ENCODE peak calls at places on chromosomes 7 and 10, in eight cellular contexts. One of them, this sample, is unnamed.

GRCh38 chr10:33196710-33197406 is 137.6 kb downstream of the NRP1 start:
- DNase-seq in H1: no peak
- DNase-seq in SK-N-SH: no peak
- DNase-seq in IMR-90: no peak
- DNase-seq in K562: no peak
- DNase-seq in HCT116: no peak
- DNase-seq in HepG2: peak
- DNase-seq in GM12878: no peak
- DNase-seq in this sample: peak

GRCh38 chr10:46236941-46237681 is 49.7 kb upstream of the ANTXRL start:
- DNase-seq in H1: no peak
- DNase-seq in SK-N-SH: no peak
- DNase-seq in IMR-90: no peak
- DNase-seq in K562: no peak
- DNase-seq in HCT116: no peak
- DNase-seq in HepG2: no peak
- DNase-seq in GM12878: no peak
- DNase-seq in this sample: no peak

GRCh38 chr7:43784030-43785001 is 25.8 kb downstream of the BLVRA start:
- DNase-seq in H1: no peak
- DNase-seq in SK-N-SH: no peak
- DNase-seq in IMR-90: peak
- DNase-seq in K562: no peak
- DNase-seq in HCT116: no peak
- DNase-seq in HepG2: no peak
- DNase-seq in GM12878: peak
- DNase-seq in this sample: no peak

GRCh38 chr10:95178797-95179196 is 15.2 kb upstream of the ACSM6 start:
- DNase-seq in H1: no peak
- DNase-seq in SK-N-SH: no peak
- DNase-seq in IMR-90: no peak
- DNase-seq in K562: no peak
- DNase-seq in HCT116: no peak
- DNase-seq in HepG2: peak
- DNase-seq in GM12878: no peak
- DNase-seq in this sample: no peak

GRCh38 chr7:3436112-3436511 is 135.1 kb downstream of the SDK1 start:
- DNase-seq in H1: no peak
- DNase-seq in SK-N-SH: no peak
- DNase-seq in IMR-90: no peak
- DNase-seq in K562: no peak
- DNase-seq in HCT116: no peak
- DNase-seq in HepG2: no peak
- DNase-seq in GM12878: no peak
- DNase-seq in this sample: no peak

GRCh38 chr10:73141603-73142002 is 26.2 kb downstream of the ECD start:
- DNase-seq in H1: no peak
- DNase-seq in SK-N-SH: no peak
- DNase-seq in IMR-90: no peak
- DNase-seq in K562: no peak
- DNase-seq in HCT116: no peak
- DNase-seq in HepG2: no peak
- DNase-seq in GM12878: no peak
- DNase-seq in this sample: no peak

GRCh38 chr7:45646996-45647411 is 72.8 kb downstream of the ADCY1 start:
- DNase-seq in H1: no peak
- DNase-seq in SK-N-SH: peak
- DNase-seq in IMR-90: peak
- DNase-seq in K562: no peak
- DNase-seq in HCT116: no peak
- DNase-seq in HepG2: no peak
- DNase-seq in GM12878: no peak
- DNase-seq in this sample: no peak

GRCh38 chr10:22740180-22740579 is 25.8 kb upstream of the PIP4K2A start:
- DNase-seq in H1: no peak
- DNase-seq in SK-N-SH: no peak
- DNase-seq in IMR-90: peak
- DNase-seq in K562: no peak
- DNase-seq in HCT116: no peak
- DNase-seq in HepG2: peak
- DNase-seq in GM12878: no peak
- DNase-seq in this sample: no peak

GRCh38 chr10:124946945-124947344 is 5.0 kb downstream of the ZRANB1 start:
- DNase-seq in H1: no peak
- DNase-seq in SK-N-SH: no peak
- DNase-seq in IMR-90: no peak
- DNase-seq in K562: peak
- DNase-seq in HCT116: no peak
- DNase-seq in HepG2: no peak
- DNase-seq in GM12878: no peak
- DNase-seq in this sample: no peak

GRCh38 chr10:92753865-92754264 is 64.1 kb downstream of the HHEX start:
- DNase-seq in H1: no peak
- DNase-seq in SK-N-SH: no peak
- DNase-seq in IMR-90: no peak
- DNase-seq in K562: peak
- DNase-seq in HCT116: no peak
- DNase-seq in HepG2: no peak
- DNase-seq in GM12878: no peak
- DNase-seq in this sample: no peak

GRCh38 chr10:92757720-92758119 is 68.0 kb downstream of the HHEX start:
- DNase-seq in H1: no peak
- DNase-seq in SK-N-SH: no peak
- DNase-seq in IMR-90: no peak
- DNase-seq in K562: peak
- DNase-seq in HCT116: no peak
- DNase-seq in HepG2: no peak
- DNase-seq in GM12878: no peak
- DNase-seq in this sample: no peak

GRCh38 chr10:92757066-92757716 is 67.4 kb downstream of the HHEX start:
- DNase-seq in H1: peak
- DNase-seq in SK-N-SH: no peak
- DNase-seq in IMR-90: peak
- DNase-seq in K562: peak
- DNase-seq in HCT116: peak
- DNase-seq in HepG2: peak
- DNase-seq in GM12878: peak
- DNase-seq in this sample: peak

GRCh38 chr10:92756233-92757065 is 66.7 kb downstream of the HHEX start:
- DNase-seq in H1: no peak
- DNase-seq in SK-N-SH: no peak
- DNase-seq in IMR-90: peak
- DNase-seq in K562: peak
- DNase-seq in HCT116: no peak
- DNase-seq in HepG2: peak
- DNase-seq in GM12878: peak
- DNase-seq in this sample: no peak

GRCh38 chr10:92755725-92756124 is 66.0 kb downstream of the HHEX start:
- DNase-seq in H1: no peak
- DNase-seq in SK-N-SH: no peak
- DNase-seq in IMR-90: no peak
- DNase-seq in K562: no peak
- DNase-seq in HCT116: no peak
- DNase-seq in HepG2: no peak
- DNase-seq in GM12878: no peak
- DNase-seq in this sample: no peak
- H3K4me2 ChIP-seq in H1: no peak
- H3K4me2 ChIP-seq in SK-N-SH: no peak
- H3K4me2 ChIP-seq in IMR-90: no peak
- H3K4me2 ChIP-seq in K562: peak
- H3K4me2 ChIP-seq in HCT116: no peak
- H3K4me2 ChIP-seq in HepG2: peak
- H3K4me2 ChIP-seq in GM12878: peak
- H3K4me2 ChIP-seq in this sample: no peak

GRCh38 chr10:111756541-111757061 is 427.0 kb downstream of the GPAM start:
- DNase-seq in H1: peak
- DNase-seq in SK-N-SH: peak
- DNase-seq in IMR-90: no peak
- DNase-seq in K562: no peak
- DNase-seq in HCT116: peak
- DNase-seq in HepG2: peak
- DNase-seq in GM12878: no peak
- DNase-seq in this sample: peak
- TF ChIP-seq RAD21 in H1: peak
- TF ChIP-seq RAD21 in SK-N-SH: peak
- TF ChIP-seq RAD21 in IMR-90: no peak
- TF ChIP-seq RAD21 in K562: no peak
- TF ChIP-seq RAD21 in HCT116: peak
- TF ChIP-seq RAD21 in HepG2: peak
- TF ChIP-seq RAD21 in GM12878: peak
- TF ChIP-seq RAD21 in this sample: peak

GRCh38 chr7:76428149-76428823 is 3.5 kb downstream of the ZP3 start:
- DNase-seq in H1: no peak
- DNase-seq in SK-N-SH: no peak
- DNase-seq in IMR-90: no peak
- DNase-seq in K562: peak
- DNase-seq in HCT116: no peak
- DNase-seq in HepG2: no peak
- DNase-seq in GM12878: no peak
- DNase-seq in this sample: no peak
- H3K4me2 ChIP-seq in H1: no peak
- H3K4me2 ChIP-seq in SK-N-SH: no peak
- H3K4me2 ChIP-seq in IMR-90: no peak
- H3K4me2 ChIP-seq in K562: no peak
- H3K4me2 ChIP-seq in HCT116: no peak
- H3K4me2 ChIP-seq in HepG2: no peak
- H3K4me2 ChIP-seq in GM12878: no peak
- H3K4me2 ChIP-seq in this sample: no peak

DNA sequence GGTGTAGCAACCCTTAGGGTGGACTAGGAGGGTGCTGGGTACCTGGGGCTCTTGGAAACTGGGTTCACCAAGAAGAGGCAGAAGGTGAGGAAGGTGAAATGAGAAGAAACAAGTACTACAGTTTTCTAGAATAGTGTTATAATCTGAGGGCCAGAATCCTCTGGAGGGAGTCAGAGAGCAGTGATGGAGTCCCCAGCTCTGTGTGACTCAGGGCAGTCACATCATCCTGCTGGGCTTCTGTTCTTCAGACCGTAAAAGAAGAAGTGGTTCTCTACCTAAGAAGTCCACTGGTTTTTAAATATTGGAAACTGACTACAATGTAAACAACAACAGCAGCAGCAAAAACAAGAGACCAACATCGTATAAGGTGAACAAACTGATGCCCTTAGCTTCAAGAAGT is 197.3 kb downstream of the PRPF18 start:
- DNase-seq in H1: no peak
- DNase-seq in SK-N-SH: no peak
- DNase-seq in IMR-90: peak
- DNase-seq in K562: no peak
- DNase-seq in HCT116: no peak
- DNase-seq in HepG2: no peak
- DNase-seq in GM12878: no peak
- DNase-seq in this sample: no peak
- TF ChIP-seq RAD21 in H1: peak
- TF ChIP-seq RAD21 in SK-N-SH: peak
- TF ChIP-seq RAD21 in IMR-90: peak
- TF ChIP-seq RAD21 in K562: no peak
- TF ChIP-seq RAD21 in HCT116: peak
- TF ChIP-seq RAD21 in HepG2: no peak
- TF ChIP-seq RAD21 in GM12878: peak
- TF ChIP-seq RAD21 in this sample: no peak

GRCh38 chr10:13925924-13926435 is 339.2 kb downstream of the PRPF18 start:
- DNase-seq in H1: no peak
- DNase-seq in SK-N-SH: no peak
- DNase-seq in IMR-90: no peak
- DNase-seq in K562: no peak
- DNase-seq in HCT116: no peak
- DNase-seq in HepG2: no peak
- DNase-seq in GM12878: peak
- DNase-seq in this sample: no peak
- H3K4me2 ChIP-seq in H1: no peak
- H3K4me2 ChIP-seq in SK-N-SH: no peak
- H3K4me2 ChIP-seq in IMR-90: no peak
- H3K4me2 ChIP-seq in K562: no peak
- H3K4me2 ChIP-seq in HCT116: no peak
- H3K4me2 ChIP-seq in HepG2: no peak
- H3K4me2 ChIP-seq in GM12878: peak
- H3K4me2 ChIP-seq in this sample: no peak

GRCh38 chr7:132030161-132030568 is 473.7 kb upstream of the PODXL start:
- DNase-seq in H1: no peak
- DNase-seq in SK-N-SH: peak
- DNase-seq in IMR-90: no peak
- DNase-seq in K562: no peak
- DNase-seq in HCT116: no peak
- DNase-seq in HepG2: no peak
- DNase-seq in GM12878: no peak
- DNase-seq in this sample: no peak
- TF ChIP-seq RAD21 in H1: no peak
- TF ChIP-seq RAD21 in SK-N-SH: no peak
- TF ChIP-seq RAD21 in IMR-90: no peak
- TF ChIP-seq RAD21 in K562: no peak
- TF ChIP-seq RAD21 in HCT116: no peak
- TF ChIP-seq RAD21 in HepG2: no peak
- TF ChIP-seq RAD21 in GM12878: no peak
- TF ChIP-seq RAD21 in this sample: no peak

GRCh38 chr7:106217089-106217542 is 67.7 kb downstream of the NAMPT start:
- DNase-seq in H1: no peak
- DNase-seq in SK-N-SH: no peak
- DNase-seq in IMR-90: peak
- DNase-seq in K562: peak
- DNase-seq in HCT116: peak
- DNase-seq in HepG2: no peak
- DNase-seq in GM12878: no peak
- DNase-seq in this sample: peak

GRCh38 chr7:106218546-106218945 is 66.2 kb downstream of the NAMPT start:
- DNase-seq in H1: no peak
- DNase-seq in SK-N-SH: no peak
- DNase-seq in IMR-90: peak
- DNase-seq in K562: no peak
- DNase-seq in HCT116: no peak
- DNase-seq in HepG2: no peak
- DNase-seq in GM12878: no peak
- DNase-seq in this sample: no peak

GRCh38 chr7:106216517-106217088 is 68.2 kb downstream of the NAMPT start:
- DNase-seq in H1: no peak
- DNase-seq in SK-N-SH: no peak
- DNase-seq in IMR-90: peak
- DNase-seq in K562: peak
- DNase-seq in HCT116: peak
- DNase-seq in HepG2: no peak
- DNase-seq in GM12878: no peak
- DNase-seq in this sample: peak

GRCh38 chr7:106219170-106219569 is 65.6 kb downstream of the NAMPT start:
- DNase-seq in H1: no peak
- DNase-seq in SK-N-SH: no peak
- DNase-seq in IMR-90: no peak
- DNase-seq in K562: no peak
- DNase-seq in HCT116: no peak
- DNase-seq in HepG2: no peak
- DNase-seq in GM12878: no peak
- DNase-seq in this sample: no peak

GRCh38 chr7:106215868-106216516 is 68.8 kb downstream of the NAMPT start:
- DNase-seq in H1: no peak
- DNase-seq in SK-N-SH: no peak
- DNase-seq in IMR-90: no peak
- DNase-seq in K562: no peak
- DNase-seq in HCT116: no peak
- DNase-seq in HepG2: no peak
- DNase-seq in GM12878: no peak
- DNase-seq in this sample: no peak
- H3K4me2 ChIP-seq in H1: no peak
- H3K4me2 ChIP-seq in SK-N-SH: peak
- H3K4me2 ChIP-seq in IMR-90: peak
- H3K4me2 ChIP-seq in K562: peak
- H3K4me2 ChIP-seq in HCT116: peak
- H3K4me2 ChIP-seq in HepG2: no peak
- H3K4me2 ChIP-seq in GM12878: no peak
- H3K4me2 ChIP-seq in this sample: peak